ENCODE peak calls at places on chromosomes 4 and X, in four cellular contexts. I, U, D and W are unnamed samples.

GRCh38 chr4:128649575-128650205 is 159.8 kb upstream of the JADE1 start:
- DNase-seq in U (no peak), D (no peak), I (no peak), W (no peak)

GRCh38 chr4:140996757-140997156 is 136.5 kb downstream of the RNF150 start:
- DNase-seq in D (no peak), U (no peak), I (no peak), W (peak; percentile 25)

GRCh38 chr4:69763233-69763632 is 2.8 kb upstream of the SULT1B1 start:
- DNase-seq in U (no peak), I (no peak), D (no peak), W (no peak)

GRCh38 chr4:78954048-78954666 is 14.9 kb upstream of the PAQR3 start:
- DNase-seq in I (peak; percentile 23), U (no peak), D (peak; percentile 37), W (no peak)

GRCh38 chr4:108359936-108360681 is 191.4 kb upstream of the LEF1 start:
- DNase-seq in D (no peak), I (no peak), U (no peak), W (no peak)

GRCh38 chrX:147891886-147892285 is 19.8 kb upstream of the FMR1 start:
- DNase-seq in D (no peak), U (no peak), I (no peak), W (no peak)

GRCh38 chr4:111952708-111953107 is 192.5 kb upstream of the FAM241A start:
- DNase-seq in D (no peak), U (no peak), I (no peak), W (no peak)

GRCh38 chr4:160129439-160129838 is 1026.6 kb downstream of the RAPGEF2 start:
- DNase-seq in D (no peak), I (no peak), U (no peak), W (no peak)

GRCh38 chrX:25025615-25026014 is 9.8 kb upstream of the ARX start:
- DNase-seq in D (no peak), I (no peak), U (no peak), W (no peak)

GRCh38 chr4:137307806-137308205 is 224.5 kb downstream of the PCDH18 start:
- DNase-seq in U (no peak), I (no peak), D (no peak), W (peak; percentile 42)

GRCh38 chr4:57148177-57148576 is 38.0 kb upstream of the IGFBP7 start:
- DNase-seq in D (no peak), U (no peak), I (no peak), W (no peak)

GRCh38 chr4:155539746-155540145 is 126.9 kb upstream of the GUCY1A1 start:
- DNase-seq in U (no peak), I (no peak), D (no peak), W (no peak)

GRCh38 chr4:61740950-61741638 is 541.0 kb downstream of the ADGRL3 start:
- DNase-seq in I (no peak), U (no peak), D (no peak), W (no peak)

GRCh38 chr4:56799824-56800756 is 21.4 kb downstream of the SPINK2 start:
- DNase-seq in D (peak; percentile 85), U (peak; percentile 89), I (peak; percentile 83), W (peak; percentile 54)

GRCh38 chr4:62250100-62250499 is 1050.0 kb downstream of the ADGRL3 start:
- DNase-seq in U (no peak), I (no peak), D (no peak), W (no peak)

GRCh38 chrX:31929366-31929765 is 857.5 kb upstream of the FTHL17 start:
- DNase-seq in I (no peak), D (no peak), U (no peak), W (no peak)

GRCh38 chr4:173821851-173822250 is 291.8 kb upstream of the HAND2 start:
- DNase-seq in U (no peak), D (no peak), I (no peak), W (no peak)

GRCh38 chr4:173829565-173829964 is 299.5 kb upstream of the HAND2 start:
- DNase-seq in U (no peak), I (no peak), D (no peak), W (no peak)

GRCh38 chr4:173827707-173828106 is 297.7 kb upstream of the HAND2 start:
- DNase-seq in U (no peak), D (no peak), I (no peak), W (no peak)
- TF ChIP-seq CTCF in U (no peak), D (no peak), I (no peak), W (no peak)

GRCh38 chr4:16764622-16765021 is 133.8 kb downstream of the LDB2 start:
- DNase-seq in D (peak; percentile 57), U (no peak), I (no peak), W (no peak)
- TF ChIP-seq CTCF in D (peak; percentile 50), U (peak; percentile 19), I (peak; percentile 12), W (peak; percentile 13)

GRCh38 chr4:10403633-10404445 is 53.4 kb downstream of the ZNF518B start:
- DNase-seq in D (no peak), U (no peak), I (no peak), W (no peak)
- TF ChIP-seq CTCF in D (no peak), U (peak; percentile 48), I (peak; percentile 40), W (peak; percentile 38)

GRCh38 chr4:183897193-183897592 is 7.9 kb upstream of the STOX2 start:
- DNase-seq in U (no peak), D (no peak), I (no peak), W (no peak)
- TF ChIP-seq CTCF in U (no peak), D (no peak), I (no peak), W (no peak)

DNA sequence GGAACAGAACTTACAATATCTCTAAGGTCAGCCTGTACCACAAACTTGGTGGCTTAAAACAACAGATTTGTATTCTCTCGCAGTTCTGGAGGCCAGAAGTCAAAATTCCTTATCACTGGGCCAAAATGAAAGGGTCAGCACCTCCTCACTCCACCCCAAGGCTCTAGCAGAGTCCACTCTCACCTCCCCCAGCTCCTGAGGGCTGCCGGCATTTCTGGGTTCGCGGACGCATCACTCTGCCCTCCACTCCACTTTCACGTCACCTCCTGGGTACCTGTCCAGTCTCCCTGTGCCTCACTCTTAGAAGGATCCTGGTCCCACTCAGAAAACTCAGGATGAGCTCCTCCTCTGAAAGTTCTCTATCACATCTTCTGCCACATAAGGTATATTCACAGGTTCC is 34.6 kb downstream of the JAKMIP1 start:
- DNase-seq in U (no peak), I (no peak), D (no peak), W (no peak)
- TF ChIP-seq CTCF in U (no peak), I (no peak), D (no peak), W (no peak)

DNA sequence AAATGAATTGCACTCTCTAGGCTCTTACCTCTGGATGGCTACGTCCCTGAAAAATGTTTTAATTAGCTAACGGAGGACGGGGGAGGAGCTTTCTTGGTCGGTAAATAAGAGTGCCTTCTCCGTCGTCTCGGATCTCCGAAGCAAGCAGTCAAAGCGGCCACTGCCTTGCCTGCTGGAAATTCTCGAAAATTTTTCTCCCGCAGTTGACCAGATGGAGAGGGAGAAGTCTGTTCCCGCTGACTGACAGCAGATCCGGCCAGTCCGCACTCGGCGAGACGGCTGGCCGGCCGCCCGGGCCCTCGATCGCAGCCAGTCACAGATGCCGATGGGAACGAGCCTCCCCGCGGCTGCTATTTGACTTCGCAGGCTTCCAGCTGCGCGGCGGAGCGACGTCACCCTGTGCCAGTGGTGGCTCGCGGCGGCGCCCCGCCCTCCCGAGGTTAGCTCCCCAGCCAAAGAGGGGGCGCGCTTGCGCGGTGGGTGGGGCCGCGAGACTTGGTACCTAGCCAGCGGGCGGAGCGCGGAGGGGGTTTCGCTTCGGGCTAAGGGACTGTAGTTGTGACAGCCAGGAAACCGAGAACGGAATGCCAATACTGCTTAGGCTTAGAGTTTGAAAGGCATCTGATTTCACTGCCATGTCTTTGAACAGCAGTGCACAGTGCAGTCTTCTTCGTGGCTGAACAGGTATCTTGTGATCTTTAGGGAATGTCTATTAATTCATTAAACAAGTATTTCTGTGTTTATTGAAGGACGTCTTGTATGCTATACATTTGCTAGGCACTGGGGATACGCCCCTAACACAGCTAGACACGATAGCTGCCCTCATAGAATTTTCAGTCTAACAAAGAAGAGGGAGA is at the start of gene PPM1K:
- DNase-seq in U (peak; percentile 100), D (peak; percentile 99), I (peak; percentile 99), W (peak; percentile 98)
- TF ChIP-seq CTCF in U (peak; percentile 18), D (no peak), I (no peak), W (peak; percentile 16)

DNA sequence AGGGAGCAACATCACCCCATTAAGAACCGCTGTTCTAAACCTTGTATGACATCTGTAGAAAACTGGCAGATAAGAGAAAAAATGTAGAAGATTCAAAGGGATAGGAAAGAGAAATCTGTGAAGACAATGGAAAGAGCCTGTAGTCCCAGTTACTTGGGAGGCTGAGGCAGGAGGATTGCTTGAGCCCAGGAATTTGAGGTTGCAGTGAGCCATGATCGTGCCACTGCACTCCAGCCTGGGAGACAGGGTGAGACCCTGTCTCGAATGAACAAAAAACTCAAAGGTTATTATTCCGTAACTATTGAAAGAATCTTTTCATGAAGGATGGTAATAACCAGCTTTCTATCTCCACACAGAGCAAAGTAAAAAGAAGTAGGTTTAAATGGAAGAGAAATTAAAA is 1.6 kb upstream of the CLCN4 start:
- DNase-seq in U (no peak), I (no peak), D (no peak), W (no peak)
- TF ChIP-seq CTCF in U (no peak), I (no peak), D (no peak), W (no peak)

GRCh38 chr4:130563891-130564418 is 1468.0 kb downstream of the C4orf33 start:
- DNase-seq in D (no peak), I (no peak), U (no peak), W (no peak)
- TF ChIP-seq CTCF in D (no peak), I (no peak), U (no peak), W (no peak)

DNA sequence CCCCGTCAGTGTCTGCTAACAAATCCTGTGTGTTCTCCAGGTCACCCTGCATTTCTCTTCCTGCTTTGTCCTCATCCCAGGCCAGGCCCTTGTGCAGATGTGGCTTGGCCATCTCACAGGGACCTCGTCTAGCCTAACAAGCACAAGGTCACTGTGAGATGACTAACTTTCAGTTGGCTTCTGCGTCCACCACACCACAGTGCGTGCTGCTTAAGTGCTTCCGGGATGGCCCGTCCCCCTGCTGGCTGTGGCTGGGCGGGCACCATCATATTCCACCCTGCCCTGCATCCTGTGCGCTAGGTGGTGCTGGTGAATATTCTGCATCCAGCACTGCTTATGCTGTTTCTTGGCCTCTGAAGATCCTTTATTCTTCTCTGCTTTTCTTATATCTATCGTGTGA is 33.8 kb downstream of the RBBP7 start:
- DNase-seq in U (no peak), D (peak; percentile 46), I (peak; percentile 56), W (no peak)
- TF ChIP-seq CTCF in U (peak; percentile 23), D (peak; percentile 18), I (peak; percentile 66), W (peak; percentile 22)